ENCODE peak calls at places on chromosomes 2 and 18, in five cellular contexts. V is left ventricle myocardium superior; L is psoas muscle; Q is GM12865; B is activated CD4-positive, alpha-beta T cell treated with anti-CD3 and anti-CD28 coated beads, Interleukin-2, amount 50 U/mL, for 1 hour. G is an unnamed sample.

GRCh38 chr2:44171018-44171417 is 2.3 kb downstream of the PPM1B start:
- DNase-seq in L (no peak), Q (no peak), B (no peak), V (no peak), G (no peak)

GRCh38 chr2:188734688-188735087 is 239.5 kb upstream of the COL3A1 start:
- DNase-seq in Q (no peak), V (no peak), B (no peak), L (no peak), G (no peak)

GRCh38 chr2:71526975-71527374 is 73.6 kb downstream of the DYSF start:
- DNase-seq in B (no peak), V (no peak), L (no peak), Q (no peak), G (no peak)

GRCh38 chr2:234135750-234136221 is 85.3 kb downstream of the SPP2 start:
- DNase-seq in V (peak), B (peak), L (peak), Q (peak), G (peak)

GRCh38 chr2:170928824-170929685 is at the start of gene GORASP2:
- DNase-seq in B (peak), L (peak), V (peak), Q (peak), G (peak)

GRCh38 chr2:64996914-64997313 is 7.7 kb downstream of the SLC1A4 start:
- DNase-seq in V (no peak), L (no peak), Q (no peak), B (no peak), G (no peak)

GRCh38 chr18:44725300-44726096 is 44.8 kb downstream of the SETBP1 start:
- DNase-seq in B (peak), V (no peak), L (peak), Q (peak), G (peak)

GRCh38 chr2:213229814-213230213 is 54.5 kb upstream of the SPAG16 start:
- DNase-seq in Q (no peak), V (no peak), L (no peak), B (no peak), G (no peak)

GRCh38 chr18:22168360-22168921 is 948 bp upstream of the GATA6 start:
- DNase-seq in B (no peak), V (peak), L (no peak), Q (no peak), G (no peak)

GRCh38 chr18:3048121-3048520 is 35.2 kb upstream of the LPIN2 start:
- DNase-seq in V (no peak), L (no peak), Q (no peak), B (no peak), G (no peak)

GRCh38 chr2:239846789-239847676 is 178.1 kb downstream of the NDUFA10 start:
- DNase-seq in V (no peak), Q (no peak), B (no peak), L (no peak), G (no peak)

GRCh38 chr2:112183327-112184025 is 45.3 kb downstream of the FBLN7 start:
- DNase-seq in Q (no peak), B (no peak), V (no peak), L (no peak), G (no peak)

GRCh38 chr2:84875213-84875560 is 5.7 kb downstream of the TRABD2A start:
- DNase-seq in Q (no peak), B (no peak), V (no peak), L (no peak), G (no peak)

GRCh38 chr2:218032336-218033171 is 29.8 kb upstream of the TNS1 start:
- DNase-seq in B (no peak), L (no peak), V (no peak), Q (no peak), G (peak)

GRCh38 chr2:179235463-179236108 is 29.0 kb downstream of the SESTD1 start:
- DNase-seq in B (no peak), Q (no peak), V (no peak), L (no peak), G (no peak)

GRCh38 chr2:40062381-40062780 is 283.3 kb upstream of the THUMPD2 start:
- DNase-seq in Q (no peak), L (no peak), V (no peak), B (no peak), G (no peak)

GRCh38 chr2:63849381-63850203 is 7.9 kb downstream of the UGP2 start:
- DNase-seq in V (no peak), B (no peak), Q (no peak), L (no peak), G (no peak)

GRCh38 chr2:64119369-64119768 is 24.9 kb downstream of the PELI1 start:
- DNase-seq in V (no peak), L (no peak), B (no peak), Q (no peak), G (no peak)

GRCh38 chr2:19753314-19753713 is 148.5 kb downstream of the TTC32 start:
- DNase-seq in L (no peak), B (no peak), V (no peak), Q (no peak), G (no peak)

GRCh38 chr2:128408349-128409305 is 90.0 kb upstream of the HS6ST1 start:
- DNase-seq in Q (no peak), V (no peak), L (no peak), B (no peak), G (peak)

GRCh38 chr2:210586381-210586780 is 30.0 kb downstream of the CPS1 start:
- DNase-seq in Q (no peak), B (no peak), L (no peak), V (no peak), G (no peak)

GRCh38 chr2:223055836-223056235 is 3.8 kb downstream of the KCNE4 start:
- DNase-seq in B (no peak), Q (no peak), L (peak), V (peak), G (no peak)

GRCh38 chr2:11588228-11589110 is 54.6 kb downstream of the GREB1 start:
- DNase-seq in Q (no peak), B (no peak), V (no peak), L (no peak), G (peak)